ENCODE peak calls at places on chromosome X, in six cellular contexts. One of them, this sample, is unnamed.

GRCh38 chrX:119694601-119695534 is 1.9 kb upstream of the SEPTIN6 start:
- DNase-seq in CD8-positive, alpha-beta T cell: no peak
- DNase-seq in natural killer cell: no peak
- DNase-seq in stimulated activated CD4-positive, alpha-beta T cell treated with anti-CD3 and anti-CD28 coated beads, Interleukin-4, amount 100 ng/mL, for 24 hours: no peak
- DNase-seq in CD8-positive, alpha-beta memory T cell: no peak
- DNase-seq in fibroblast of the conjunctiva: no peak
- DNase-seq in this sample: no peak

GRCh38 chrX:5876984-5877655 is 351.5 kb downstream of the NLGN4X start:
- DNase-seq in fibroblast of the conjunctiva: no peak
- DNase-seq in natural killer cell: no peak
- DNase-seq in CD8-positive, alpha-beta T cell: no peak
- DNase-seq in CD8-positive, alpha-beta memory T cell: no peak
- DNase-seq in stimulated activated CD4-positive, alpha-beta T cell treated with anti-CD3 and anti-CD28 coated beads, Interleukin-4, amount 100 ng/mL, for 24 hours: no peak
- DNase-seq in this sample: peak

GRCh38 chrX:153603131-153603656 is 4.3 kb upstream of the CCNQ start:
- DNase-seq in CD8-positive, alpha-beta T cell: no peak
- DNase-seq in fibroblast of the conjunctiva: no peak
- DNase-seq in CD8-positive, alpha-beta memory T cell: no peak
- DNase-seq in natural killer cell: no peak
- DNase-seq in stimulated activated CD4-positive, alpha-beta T cell treated with anti-CD3 and anti-CD28 coated beads, Interleukin-4, amount 100 ng/mL, for 24 hours: no peak
- DNase-seq in this sample: no peak

GRCh38 chrX:102018208-102018607 is 86.4 kb upstream of the ZMAT1 start:
- DNase-seq in fibroblast of the conjunctiva: no peak
- DNase-seq in CD8-positive, alpha-beta T cell: no peak
- DNase-seq in stimulated activated CD4-positive, alpha-beta T cell treated with anti-CD3 and anti-CD28 coated beads, Interleukin-4, amount 100 ng/mL, for 24 hours: no peak
- DNase-seq in natural killer cell: no peak
- DNase-seq in CD8-positive, alpha-beta memory T cell: no peak
- DNase-seq in this sample: no peak

GRCh38 chrX:134546187-134546586 is 86.2 kb downstream of the HPRT1 start:
- DNase-seq in stimulated activated CD4-positive, alpha-beta T cell treated with anti-CD3 and anti-CD28 coated beads, Interleukin-4, amount 100 ng/mL, for 24 hours: no peak
- DNase-seq in CD8-positive, alpha-beta T cell: no peak
- DNase-seq in CD8-positive, alpha-beta memory T cell: no peak
- DNase-seq in fibroblast of the conjunctiva: no peak
- DNase-seq in natural killer cell: no peak
- DNase-seq in this sample: no peak

GRCh38 chrX:23782455-23782854 is 518 bp upstream of the SAT1 start:
- DNase-seq in fibroblast of the conjunctiva: no peak
- DNase-seq in CD8-positive, alpha-beta T cell: no peak
- DNase-seq in stimulated activated CD4-positive, alpha-beta T cell treated with anti-CD3 and anti-CD28 coated beads, Interleukin-4, amount 100 ng/mL, for 24 hours: no peak
- DNase-seq in CD8-positive, alpha-beta memory T cell: no peak
- DNase-seq in natural killer cell: no peak
- DNase-seq in this sample: no peak

GRCh38 chrX:40108084-40108958 is 10.6 kb upstream of the BCOR start:
- DNase-seq in stimulated activated CD4-positive, alpha-beta T cell treated with anti-CD3 and anti-CD28 coated beads, Interleukin-4, amount 100 ng/mL, for 24 hours: no peak
- DNase-seq in CD8-positive, alpha-beta memory T cell: no peak
- DNase-seq in natural killer cell: no peak
- DNase-seq in CD8-positive, alpha-beta T cell: no peak
- DNase-seq in fibroblast of the conjunctiva: no peak
- DNase-seq in this sample: no peak

GRCh38 chrX:5337160-5337559 is 891.5 kb downstream of the NLGN4X start:
- DNase-seq in natural killer cell: no peak
- DNase-seq in CD8-positive, alpha-beta T cell: no peak
- DNase-seq in stimulated activated CD4-positive, alpha-beta T cell treated with anti-CD3 and anti-CD28 coated beads, Interleukin-4, amount 100 ng/mL, for 24 hours: no peak
- DNase-seq in fibroblast of the conjunctiva: no peak
- DNase-seq in CD8-positive, alpha-beta memory T cell: no peak
- DNase-seq in this sample: no peak

GRCh38 chrX:68647156-68647957 is at the start of gene STARD8:
- DNase-seq in natural killer cell: no peak
- DNase-seq in fibroblast of the conjunctiva: peak
- DNase-seq in stimulated activated CD4-positive, alpha-beta T cell treated with anti-CD3 and anti-CD28 coated beads, Interleukin-4, amount 100 ng/mL, for 24 hours: no peak
- DNase-seq in CD8-positive, alpha-beta T cell: no peak
- DNase-seq in CD8-positive, alpha-beta memory T cell: no peak
- DNase-seq in this sample: no peak

GRCh38 chrX:29487714-29488113 is 727.6 kb upstream of the MAGEB2 start:
- DNase-seq in stimulated activated CD4-positive, alpha-beta T cell treated with anti-CD3 and anti-CD28 coated beads, Interleukin-4, amount 100 ng/mL, for 24 hours: no peak
- DNase-seq in CD8-positive, alpha-beta T cell: no peak
- DNase-seq in fibroblast of the conjunctiva: no peak
- DNase-seq in natural killer cell: no peak
- DNase-seq in CD8-positive, alpha-beta memory T cell: no peak
- DNase-seq in this sample: no peak

GRCh38 chrX:30971761-30972603 is 82.9 kb upstream of the TAB3 start:
- DNase-seq in fibroblast of the conjunctiva: peak
- DNase-seq in stimulated activated CD4-positive, alpha-beta T cell treated with anti-CD3 and anti-CD28 coated beads, Interleukin-4, amount 100 ng/mL, for 24 hours: peak
- DNase-seq in natural killer cell: no peak
- DNase-seq in CD8-positive, alpha-beta T cell: peak
- DNase-seq in CD8-positive, alpha-beta memory T cell: peak
- DNase-seq in this sample: peak

GRCh38 chrX:13797512-13797911 is 19.4 kb downstream of the GPM6B start:
- DNase-seq in stimulated activated CD4-positive, alpha-beta T cell treated with anti-CD3 and anti-CD28 coated beads, Interleukin-4, amount 100 ng/mL, for 24 hours: no peak
- DNase-seq in natural killer cell: no peak
- DNase-seq in CD8-positive, alpha-beta memory T cell: no peak
- DNase-seq in fibroblast of the conjunctiva: no peak
- DNase-seq in CD8-positive, alpha-beta T cell: no peak
- DNase-seq in this sample: no peak

GRCh38 chrX:154751669-154752271 is 893 bp upstream of the GAB3 start:
- DNase-seq in CD8-positive, alpha-beta T cell: no peak
- DNase-seq in fibroblast of the conjunctiva: no peak
- DNase-seq in natural killer cell: no peak
- DNase-seq in stimulated activated CD4-positive, alpha-beta T cell treated with anti-CD3 and anti-CD28 coated beads, Interleukin-4, amount 100 ng/mL, for 24 hours: no peak
- DNase-seq in CD8-positive, alpha-beta memory T cell: no peak
- DNase-seq in this sample: no peak

GRCh38 chrX:50680990-50681389 is 133.0 kb downstream of the SHROOM4 start:
- DNase-seq in fibroblast of the conjunctiva: no peak
- DNase-seq in natural killer cell: no peak
- DNase-seq in CD8-positive, alpha-beta memory T cell: no peak
- DNase-seq in CD8-positive, alpha-beta T cell: no peak
- DNase-seq in stimulated activated CD4-positive, alpha-beta T cell treated with anti-CD3 and anti-CD28 coated beads, Interleukin-4, amount 100 ng/mL, for 24 hours: no peak
- DNase-seq in this sample: no peak

GRCh38 chrX:137565921-137566745 is at the start of gene ZIC3:
- DNase-seq in CD8-positive, alpha-beta T cell: no peak
- DNase-seq in CD8-positive, alpha-beta memory T cell: no peak
- DNase-seq in stimulated activated CD4-positive, alpha-beta T cell treated with anti-CD3 and anti-CD28 coated beads, Interleukin-4, amount 100 ng/mL, for 24 hours: no peak
- DNase-seq in fibroblast of the conjunctiva: no peak
- DNase-seq in natural killer cell: no peak
- DNase-seq in this sample: peak

This sample was measured in NCI-H748 treated with DMSO at 0.1 percent for 48 hours.